ENCODE peak calls at places on chromosomes 11 and 22, in eight cellular contexts. D is RWPE2, E is kidney, T is colonic mucosa, F is Peyer's patch, J is right atrium auricular region, X is breast epithelium, L is upper lobe of right lung. P is an unnamed sample.

GRCh38 chr22:50530857-50531545 is 1.2 kb upstream of the TYMP start:
- DNase-seq in F (peak; percentile 91), E (peak; percentile 97), X (peak; percentile 90), J (peak; percentile 92), T (peak; percentile 90), D (peak; percentile 87), L (peak; percentile 98), P (peak; percentile 93)

GRCh38 chr22:20509344-20510047 is 2.1 kb downstream of the MED15 start:
- DNase-seq in T (peak; percentile 81), X (peak; percentile 73), L (no peak), J (peak; percentile 89), E (peak; percentile 88), D (peak; percentile 88), F (peak; percentile 79), P (no peak)

GRCh38 chr11:101269990-101270660 is 140.5 kb upstream of the PGR start:
- DNase-seq in L (no peak), F (no peak), T (no peak), J (no peak), X (no peak), D (no peak), E (no peak), P (no peak)

GRCh38 chr11:66317766-66318575 is 1.1 kb upstream of the CD248 start:
- DNase-seq in J (peak; percentile 93), X (no peak), F (peak; percentile 76), E (peak; percentile 82), T (peak; percentile 46), L (peak; percentile 70), D (no peak), P (no peak)

GRCh38 chr11:10588904-10589303 is 20.4 kb upstream of the LYVE1 start:
- DNase-seq in T (no peak), X (no peak), F (no peak), E (no peak), D (no peak), L (no peak), J (no peak), P (no peak)

GRCh38 chr11:69296890-69297224 is 2.9 kb downstream of the MYEOV start:
- DNase-seq in L (no peak), D (peak; percentile 15), T (no peak), X (no peak), E (no peak), F (peak; percentile 57), J (no peak), P (no peak)

GRCh38 chr22:42179616-42180015 is 49.0 kb upstream of the CYP2D6 start:
- DNase-seq in X (no peak), D (no peak), E (no peak), T (no peak), J (no peak), L (no peak), F (no peak), P (no peak)

GRCh38 chr22:44345872-44346271 is 33.1 kb upstream of the SHISAL1 start:
- DNase-seq in L (no peak), X (no peak), D (no peak), E (no peak), T (no peak), F (no peak), J (no peak), P (no peak)

GRCh38 chr11:37512156-37512780 is 914.2 kb upstream of the RAG2 start:
- DNase-seq in J (no peak), E (no peak), X (no peak), L (no peak), D (no peak), T (no peak), F (no peak), P (no peak)

GRCh38 chr11:65493367-65494176 is 5.3 kb upstream of the MALAT1 start:
- DNase-seq in T (peak; percentile 90), J (peak; percentile 98), D (peak; percentile 95), L (peak; percentile 77), X (peak; percentile 84), F (no peak), E (peak; percentile 87), P (no peak)

GRCh38 chr11:5665051-5665450 is 19.8 kb downstream of the TRIM5 start:
- DNase-seq in T (no peak), L (no peak), X (no peak), F (no peak), J (no peak), D (no peak), E (no peak), P (no peak)

GRCh38 chr11:44304091-44305084 is 5.6 kb downstream of the ALX4 start:
- DNase-seq in T (no peak), D (no peak), X (no peak), L (no peak), F (no peak), E (no peak), J (no peak), P (no peak)

GRCh38 chr22:42202669-42203068 is 67.8 kb downstream of the TCF20 start:
- DNase-seq in E (no peak), L (no peak), F (no peak), J (no peak), D (no peak), T (no peak), X (no peak), P (no peak)

GRCh38 chr22:20155330-20156041 is 4.6 kb upstream of the CCDC188 start:
- DNase-seq in D (no peak), F (no peak), E (peak; percentile 91), T (peak; percentile 28), X (no peak), J (no peak), L (no peak), P (no peak)

GRCh38 chr22:30785527-30785926 is 90.9 kb downstream of the OSBP2 start:
- DNase-seq in F (no peak), L (no peak), J (no peak), E (no peak), T (no peak), X (no peak), D (no peak), P (no peak)

GRCh38 chr22:42074153-42074750 is at the start of gene PHETA2:
- DNase-seq in D (no peak), T (peak; percentile 65), E (peak; percentile 88), F (peak; percentile 58), X (peak; percentile 42), L (peak; percentile 85), J (no peak), P (no peak)

GRCh38 chr22:45246060-45246985 is 5.6 kb upstream of the KIAA0930 start:
- DNase-seq in D (peak; percentile 86), F (no peak), J (peak; percentile 76), E (peak; percentile 78), X (no peak), L (no peak), T (peak; percentile 87), P (no peak)

DNA sequence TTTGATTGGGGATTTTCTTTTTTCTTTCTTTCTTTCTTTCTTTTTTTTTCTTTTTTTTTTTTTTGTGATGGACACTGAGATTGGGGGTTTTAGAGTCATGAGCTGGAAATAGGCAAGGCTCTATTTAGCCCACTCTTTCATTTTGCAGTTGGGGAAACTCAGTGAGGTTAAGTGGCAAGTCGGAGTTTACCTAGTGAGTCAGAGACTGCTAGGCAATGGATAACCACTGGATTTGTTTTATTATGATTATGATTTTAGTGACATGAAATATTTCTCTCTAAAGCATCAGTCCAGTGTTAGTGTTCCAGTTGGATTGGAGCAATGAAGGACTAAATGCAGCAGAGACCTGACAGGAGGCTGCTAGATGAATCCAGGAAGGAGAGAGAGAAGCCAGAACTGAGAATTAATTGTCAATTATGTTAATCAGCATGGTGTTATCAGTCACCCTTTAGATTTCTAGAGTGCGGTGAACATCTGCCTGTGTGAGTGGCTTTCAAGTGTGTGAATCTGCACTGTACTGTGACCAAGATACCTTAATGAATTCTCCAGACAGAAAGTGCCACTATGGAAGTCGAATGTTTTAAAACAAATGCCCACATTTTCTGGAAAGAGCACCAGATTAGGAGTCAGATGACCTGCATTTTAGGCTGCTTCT is 10.9 kb downstream of the BMAL1 start:
- DNase-seq in F (no peak), T (no peak), D (no peak), E (no peak), X (no peak), L (no peak), J (no peak), P (no peak)
- H3K27ac ChIP-seq in F (no peak overlapping the region), T (no peak overlapping the region), D (no peak overlapping the region), E (no peak overlapping the region), X (no peak overlapping the region), L (no peak overlapping the region), J (no peak overlapping the region), P (no peak overlapping the region)

DNA sequence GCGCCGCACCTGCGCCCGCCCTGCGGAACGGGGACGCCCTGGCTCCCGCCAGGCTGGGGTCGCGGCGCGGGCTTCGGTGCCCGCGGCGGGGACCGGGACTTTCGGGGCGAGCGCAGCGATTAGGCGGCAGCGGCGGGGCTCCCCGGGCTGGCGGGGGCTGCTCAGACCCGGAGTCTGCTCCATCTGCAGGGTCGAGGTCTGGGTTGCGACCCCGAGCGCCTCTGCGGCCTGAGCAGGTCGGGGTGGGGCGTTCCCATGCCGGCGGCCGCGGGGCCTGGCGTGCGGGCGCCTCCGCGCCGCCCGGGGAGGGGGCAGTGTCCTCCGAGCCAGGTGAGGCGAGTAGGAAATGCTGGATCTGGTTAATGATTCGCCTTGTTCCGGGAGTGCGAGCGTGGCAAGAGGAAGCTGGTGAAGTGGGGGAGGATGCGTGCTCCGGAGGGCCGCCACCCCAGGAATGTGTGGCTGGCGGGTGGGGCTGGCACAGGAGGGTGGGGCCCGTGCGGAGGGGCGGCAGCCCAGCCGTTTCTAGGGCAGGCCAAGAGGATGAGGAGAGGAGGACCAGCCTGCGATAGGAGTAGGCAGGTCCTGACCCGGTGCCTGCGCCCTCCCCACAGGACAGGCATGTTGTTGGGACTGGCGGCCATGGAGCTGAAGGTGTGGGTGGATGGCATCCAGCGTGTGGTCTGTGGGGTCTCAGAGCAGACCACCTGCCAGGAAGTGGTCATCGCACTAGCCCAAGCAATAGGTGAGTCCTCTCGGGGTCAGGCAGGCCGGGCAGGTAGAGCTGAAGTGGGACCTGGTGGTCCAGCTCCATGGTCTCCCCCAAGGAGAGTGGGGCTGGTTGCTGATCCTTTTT is 606 bp downstream of the RASSF7 start:
- DNase-seq in T (peak; percentile 92), E (peak; percentile 95), F (no peak), L (peak; percentile 93), J (no peak), D (no peak), X (no peak), P (no peak)
- H3K27ac ChIP-seq in T (peak overlapping the region; percentile 96), E (peak overlapping the region; percentile 82), F (peak overlapping the region; percentile 93), L (peak overlapping the region; percentile 85), J (no peak overlapping the region), D (peak overlapping the region; percentile 81), X (peak overlapping the region; percentile 89), P (peak overlapping the region; percentile 42)

DNA sequence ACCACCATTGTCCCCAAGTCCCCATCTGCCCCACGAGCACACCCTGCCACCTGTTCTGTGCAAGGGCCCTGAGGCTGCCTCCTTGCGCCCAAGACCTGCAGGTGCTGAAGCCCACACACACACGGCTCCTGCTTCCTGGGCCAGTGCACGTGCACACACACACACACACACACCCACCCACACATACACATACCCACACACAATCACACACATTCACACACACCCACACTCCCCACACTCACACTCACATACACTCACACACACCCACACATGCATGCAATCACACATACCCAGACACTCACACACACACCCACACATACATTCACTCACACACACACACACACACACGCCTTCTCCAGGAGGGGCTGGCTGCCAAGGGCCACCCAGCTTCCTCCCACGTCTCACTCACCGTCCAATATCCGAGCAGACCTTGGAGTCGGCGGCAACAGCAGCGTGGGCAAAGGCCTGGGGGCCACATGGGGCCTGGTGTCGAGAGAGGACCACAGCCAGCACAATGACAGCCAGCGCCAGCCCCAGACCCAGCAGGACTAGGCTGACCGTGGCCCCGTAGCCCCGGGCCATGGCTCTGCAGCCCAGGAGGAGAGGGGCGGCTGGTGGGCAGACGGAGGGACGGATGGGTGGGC is 616 bp downstream of the GGT5 start:
- DNase-seq in X (peak; percentile 36), F (no peak), E (peak; percentile 85), L (peak; percentile 74), T (no peak), J (no peak), D (peak; percentile 45), P (no peak)
- H3K27ac ChIP-seq in X (peak overlapping the region; percentile 74), F (peak overlapping the region; percentile 45), E (peak overlapping the region; percentile 53), L (peak overlapping the region; percentile 90), T (no peak overlapping the region), J (peak overlapping the region; percentile 83), D (peak overlapping the region; percentile 26), P (peak overlapping the region; percentile 89)

GRCh38 chr11:78350646-78351165 is 66.9 kb downstream of the GAB2 start:
- DNase-seq in D (no peak), J (no peak), X (no peak), T (peak; percentile 30), E (no peak), L (no peak), F (no peak), P (no peak)
- H3K27ac ChIP-seq in D (no peak overlapping the region), J (peak overlapping the region; percentile 62), X (peak overlapping the region; percentile 69), T (peak overlapping the region; percentile 68), E (peak overlapping the region; percentile 74), L (peak overlapping the region; percentile 63), F (peak overlapping the region; percentile 48), P (peak overlapping the region; percentile 68)

P was measured in vagina.